ENCODE peak calls at places on chromosome 10, in six cellular contexts. One of them, this sample, is unnamed. For H3K27me3, the result is how much of the 10 kb centered on the place peaks cover.

GRCh38 chr10:96317067-96317833 is 13.0 kb downstream of the DNTT start:
- DNase-seq in bronchial epithelial cell: no peak
- DNase-seq in DND-41: no peak
- DNase-seq in Peyer's patch: no peak
- DNase-seq in HepG2: no peak
- DNase-seq in AG04450: no peak
- DNase-seq in this sample: no peak

GRCh38 chr10:12186324-12186723 is 9.4 kb downstream of the NUDT5 start:
- DNase-seq in bronchial epithelial cell: peak
- DNase-seq in DND-41: no peak
- DNase-seq in Peyer's patch: no peak
- DNase-seq in HepG2: no peak
- DNase-seq in AG04450: no peak
- DNase-seq in this sample: no peak

GRCh38 chr10:50432206-50432605 is 180.9 kb upstream of the ASAH2 start:
- DNase-seq in bronchial epithelial cell: no peak
- DNase-seq in DND-41: no peak
- DNase-seq in Peyer's patch: no peak
- DNase-seq in HepG2: no peak
- DNase-seq in AG04450: no peak
- DNase-seq in this sample: no peak

GRCh38 chr10:113073549-113074189 is 123.6 kb downstream of the TCF7L2 start:
- DNase-seq in bronchial epithelial cell: peak
- DNase-seq in DND-41: no peak
- DNase-seq in Peyer's patch: peak
- DNase-seq in HepG2: peak
- DNase-seq in AG04450: peak
- DNase-seq in this sample: no peak

GRCh38 chr10:122844146-122844545 is 1.5 kb downstream of the CUZD1 start:
- DNase-seq in bronchial epithelial cell: no peak
- DNase-seq in DND-41: no peak
- DNase-seq in Peyer's patch: no peak
- DNase-seq in HepG2: no peak
- DNase-seq in AG04450: no peak
- DNase-seq in this sample: no peak

GRCh38 chr10:15237351-15237750 is 68.9 kb upstream of the NMT2 start:
- DNase-seq in bronchial epithelial cell: peak
- DNase-seq in DND-41: no peak
- DNase-seq in Peyer's patch: no peak
- DNase-seq in HepG2: no peak
- DNase-seq in AG04450: peak
- DNase-seq in this sample: no peak

GRCh38 chr10:97376413-97376812 is 24.7 kb downstream of the RRP12 start:
- DNase-seq in bronchial epithelial cell: no peak
- DNase-seq in DND-41: no peak
- DNase-seq in Peyer's patch: no peak
- DNase-seq in HepG2: no peak
- DNase-seq in AG04450: no peak
- DNase-seq in this sample: no peak

GRCh38 chr10:79324032-79324695 is 23.1 kb upstream of the PPIF start:
- DNase-seq in bronchial epithelial cell: no peak
- DNase-seq in DND-41: no peak
- DNase-seq in Peyer's patch: no peak
- DNase-seq in HepG2: no peak
- DNase-seq in AG04450: no peak
- DNase-seq in this sample: no peak

GRCh38 chr10:34240031-34240430 is 575.1 kb downstream of the PARD3 start:
- DNase-seq in bronchial epithelial cell: no peak
- DNase-seq in DND-41: no peak
- DNase-seq in Peyer's patch: no peak
- DNase-seq in HepG2: no peak
- DNase-seq in AG04450: no peak
- DNase-seq in this sample: no peak

GRCh38 chr10:12364559-12364958 is 15.2 kb downstream of the CAMK1D start:
- DNase-seq in bronchial epithelial cell: no peak
- DNase-seq in DND-41: no peak
- DNase-seq in Peyer's patch: peak
- DNase-seq in HepG2: no peak
- DNase-seq in AG04450: no peak
- DNase-seq in this sample: no peak

GRCh38 chr10:88095291-88095721 is 231.9 kb downstream of the PTEN start:
- DNase-seq in bronchial epithelial cell: peak
- DNase-seq in DND-41: peak
- DNase-seq in Peyer's patch: no peak
- DNase-seq in HepG2: no peak
- DNase-seq in AG04450: peak
- DNase-seq in this sample: no peak

GRCh38 chr10:69048103-69048502 is 39.8 kb upstream of the SRGN start:
- DNase-seq in bronchial epithelial cell: peak
- DNase-seq in DND-41: no peak
- DNase-seq in Peyer's patch: peak
- DNase-seq in HepG2: no peak
- DNase-seq in AG04450: no peak
- DNase-seq in this sample: no peak

GRCh38 chr10:103789141-103789540 is 66.2 kb downstream of the SH3PXD2A start:
- DNase-seq in bronchial epithelial cell: no peak
- DNase-seq in DND-41: no peak
- DNase-seq in Peyer's patch: no peak
- DNase-seq in HepG2: no peak
- DNase-seq in AG04450: no peak
- DNase-seq in this sample: no peak

GRCh38 chr10:17479822-17480221 is 25.4 kb upstream of the ST8SIA6 start:
- DNase-seq in bronchial epithelial cell: no peak
- DNase-seq in DND-41: no peak
- DNase-seq in Peyer's patch: no peak
- DNase-seq in HepG2: no peak
- DNase-seq in AG04450: no peak
- DNase-seq in this sample: no peak

GRCh38 chr10:86339226-86339865 is 27.2 kb downstream of the GRID1 start:
- DNase-seq in bronchial epithelial cell: no peak
- DNase-seq in DND-41: no peak
- DNase-seq in Peyer's patch: no peak
- DNase-seq in HepG2: no peak
- DNase-seq in AG04450: no peak
- DNase-seq in this sample: no peak

GRCh38 chr10:98010939-98011685 is 19.3 kb downstream of the CRTAC1 start:
- DNase-seq in bronchial epithelial cell: no peak
- DNase-seq in DND-41: no peak
- DNase-seq in Peyer's patch: no peak
- DNase-seq in HepG2: no peak
- DNase-seq in AG04450: no peak
- DNase-seq in this sample: no peak

GRCh38 chr10:3217301-3217700 is 44.7 kb upstream of the PITRM1 start:
- DNase-seq in bronchial epithelial cell: peak
- DNase-seq in DND-41: no peak
- DNase-seq in Peyer's patch: no peak
- DNase-seq in HepG2: no peak
- DNase-seq in AG04450: no peak
- DNase-seq in this sample: no peak

GRCh38 chr10:86899128-86899527 is 58.3 kb downstream of the MMRN2 start:
- DNase-seq in bronchial epithelial cell: no peak
- DNase-seq in DND-41: no peak
- DNase-seq in Peyer's patch: no peak
- DNase-seq in HepG2: no peak
- DNase-seq in AG04450: no peak
- DNase-seq in this sample: no peak

GRCh38 chr10:5395168-5395567 is 9.5 kb downstream of the TUBAL3 start:
- DNase-seq in bronchial epithelial cell: no peak
- DNase-seq in DND-41: no peak
- DNase-seq in Peyer's patch: no peak
- DNase-seq in HepG2: no peak
- DNase-seq in AG04450: no peak
- DNase-seq in this sample: no peak

GRCh38 chr10:132865851-132866600 is 76.3 kb downstream of the CFAP46 start:
- DNase-seq in bronchial epithelial cell: no peak
- DNase-seq in DND-41: no peak
- DNase-seq in Peyer's patch: peak
- DNase-seq in HepG2: no peak
- DNase-seq in AG04450: no peak
- DNase-seq in this sample: no peak

GRCh38 chr10:110717830-110718595 is 73.9 kb downstream of the RBM20 start:
- DNase-seq in bronchial epithelial cell: no peak
- DNase-seq in DND-41: no peak
- DNase-seq in Peyer's patch: no peak
- DNase-seq in HepG2: no peak
- DNase-seq in AG04450: no peak
- DNase-seq in this sample: no peak

GRCh38 chr10:60661627-60662026 is 116.7 kb upstream of the CDK1 start:
- DNase-seq in bronchial epithelial cell: peak
- DNase-seq in DND-41: no peak
- DNase-seq in Peyer's patch: no peak
- DNase-seq in HepG2: no peak
- DNase-seq in AG04450: no peak
- DNase-seq in this sample: no peak

GRCh38 chr10:34407227-34407626 is 407.9 kb downstream of the PARD3 start:
- DNase-seq in bronchial epithelial cell: no peak
- DNase-seq in DND-41: no peak
- DNase-seq in Peyer's patch: no peak
- DNase-seq in HepG2: no peak
- DNase-seq in AG04450: no peak
- DNase-seq in this sample: no peak

GRCh38 chr10:101940916-101941315 is 97.3 kb upstream of the KCNIP2 start:
- DNase-seq in bronchial epithelial cell: peak
- DNase-seq in DND-41: no peak
- DNase-seq in Peyer's patch: no peak
- DNase-seq in HepG2: no peak
- DNase-seq in AG04450: no peak
- DNase-seq in this sample: no peak

GRCh38 chr10:31157125-31157983 is 125.7 kb upstream of the ZNF438 start:
- DNase-seq in bronchial epithelial cell: no peak
- DNase-seq in DND-41: no peak
- DNase-seq in Peyer's patch: no peak
- DNase-seq in HepG2: no peak
- DNase-seq in AG04450: peak
- DNase-seq in this sample: no peak

DNA sequence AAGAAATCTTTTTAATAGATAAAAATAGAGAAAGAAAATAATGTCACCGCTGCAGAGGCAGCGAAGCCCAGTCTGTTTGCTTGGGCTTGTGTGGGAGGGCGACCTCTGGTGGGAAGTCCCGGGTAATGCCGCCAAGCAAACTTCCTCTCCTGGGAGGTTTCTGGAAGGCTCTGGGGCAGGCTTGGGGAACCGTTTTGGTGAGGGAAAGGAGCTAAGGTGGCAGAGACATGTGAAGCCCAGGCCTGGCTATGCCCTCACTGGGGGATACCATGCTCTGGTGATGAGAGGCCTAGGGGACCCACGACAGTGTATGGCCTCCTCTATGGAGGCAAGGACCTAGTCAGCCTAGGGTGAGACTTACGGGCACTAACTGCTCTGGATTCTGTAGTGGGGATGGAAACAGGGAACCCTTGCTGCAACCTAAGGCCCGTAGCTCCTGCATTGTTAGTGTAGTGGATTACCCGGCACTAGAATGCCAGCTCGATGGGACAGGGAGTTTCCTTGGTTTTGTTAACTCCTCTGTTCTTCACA is 605.1 kb downstream of the LRMDA start:
- DNase-seq in bronchial epithelial cell: peak
- DNase-seq in DND-41: peak
- DNase-seq in Peyer's patch: peak
- DNase-seq in HepG2: no peak
- DNase-seq in AG04450: peak
- DNase-seq in this sample: no peak
- TF ChIP-seq CTCF in bronchial epithelial cell: peak
- TF ChIP-seq CTCF in DND-41: peak
- TF ChIP-seq CTCF in Peyer's patch: peak
- TF ChIP-seq CTCF in HepG2: peak
- TF ChIP-seq CTCF in AG04450: peak
- TF ChIP-seq CTCF in this sample: no peak

GRCh38 chr10:42755028-42755451 is 27.6 kb upstream of the BMS1 start:
- DNase-seq in bronchial epithelial cell: no peak
- DNase-seq in DND-41: no peak
- DNase-seq in Peyer's patch: no peak
- DNase-seq in HepG2: no peak
- DNase-seq in AG04450: no peak
- DNase-seq in this sample: no peak
- H3K27me3 ChIP-seq in bronchial epithelial cell: under half
- H3K27me3 ChIP-seq in DND-41: under half
- H3K27me3 ChIP-seq in Peyer's patch: under half
- H3K27me3 ChIP-seq in HepG2: under half
- H3K27me3 ChIP-seq in AG04450: under half
- H3K27me3 ChIP-seq in this sample: under half

DNA sequence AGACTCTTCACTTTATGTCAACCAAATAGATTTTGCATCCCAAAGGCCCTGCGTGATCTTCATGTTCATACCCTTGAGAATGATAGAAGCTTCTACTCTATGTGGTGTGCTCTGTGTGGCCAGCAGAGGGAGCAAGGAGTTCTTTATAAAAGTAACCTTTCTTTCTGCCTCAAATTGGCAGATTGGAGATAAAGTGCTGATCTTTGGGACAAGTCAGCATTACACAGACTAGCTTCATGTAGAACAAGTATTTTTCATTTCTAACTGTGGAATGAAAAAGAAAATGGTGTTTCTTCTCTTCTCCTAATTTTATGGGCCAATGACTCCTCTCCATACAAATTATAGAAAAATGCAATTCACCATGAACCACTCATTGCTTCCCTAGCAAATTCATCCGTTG is 1214.1 kb downstream of the SORCS1 start:
- DNase-seq in bronchial epithelial cell: peak
- DNase-seq in DND-41: peak
- DNase-seq in Peyer's patch: peak
- DNase-seq in HepG2: peak
- DNase-seq in AG04450: no peak
- DNase-seq in this sample: no peak
- TF ChIP-seq CTCF in bronchial epithelial cell: peak
- TF ChIP-seq CTCF in DND-41: peak
- TF ChIP-seq CTCF in Peyer's patch: peak
- TF ChIP-seq CTCF in HepG2: peak
- TF ChIP-seq CTCF in AG04450: peak
- TF ChIP-seq CTCF in this sample: peak

DNA sequence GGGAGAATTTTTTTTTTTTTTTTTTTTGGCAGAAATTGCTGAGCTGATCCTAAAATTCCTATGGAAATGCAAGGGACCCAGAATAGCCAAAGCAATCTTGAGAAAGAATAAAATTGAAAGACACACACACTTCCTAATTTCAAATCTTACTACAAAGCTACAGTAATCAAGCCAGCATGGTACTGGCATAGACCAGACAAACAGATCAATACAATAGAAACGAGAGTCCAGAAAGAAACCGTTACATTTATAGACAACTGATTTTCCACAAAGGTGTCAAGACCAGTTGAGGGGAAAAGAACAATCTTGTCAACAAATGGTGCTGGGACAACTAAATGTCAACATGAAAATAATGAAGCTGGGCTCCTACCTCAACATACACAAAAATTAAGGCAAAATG is 34.5 kb downstream of the LARP4B start:
- DNase-seq in bronchial epithelial cell: no peak
- DNase-seq in DND-41: no peak
- DNase-seq in Peyer's patch: no peak
- DNase-seq in HepG2: no peak
- DNase-seq in AG04450: no peak
- DNase-seq in this sample: no peak
- H3K27me3 ChIP-seq in bronchial epithelial cell: under half
- H3K27me3 ChIP-seq in DND-41: under half
- H3K27me3 ChIP-seq in Peyer's patch: under half
- H3K27me3 ChIP-seq in HepG2: under half
- H3K27me3 ChIP-seq in AG04450: under half
- H3K27me3 ChIP-seq in this sample: under half

This sample was measured in CD8-positive, alpha-beta T cell.